ENCODE peak calls at places on chromosomes 16 and 17, in nine cellular contexts. P is cardiac fibroblast, E is fibroblast of lung, D is lower leg skin, U is astrocyte, W is hepatocyte, N is pancreas, T is fibroblast of mammary gland, S is A673. H is an unnamed sample.

GRCh38 chr17:66468241-66469087 is 166.1 kb downstream of the PRKCA start:
- DNase-seq in W (peak), D (peak), T (no peak), N (no peak), S (no peak), E (peak), P (peak), U (no peak), H (peak)

GRCh38 chr16:3164121-3164991 is 23.6 kb upstream of the OR1F1 start:
- DNase-seq in E (no peak), W (no peak), N (no peak), T (no peak), P (no peak), S (no peak), D (no peak), U (no peak), H (no peak)

GRCh38 chr16:77793417-77793816 is 5.1 kb downstream of the VAT1L start:
- DNase-seq in N (no peak), W (no peak), E (no peak), U (no peak), P (no peak), S (no peak), T (no peak), D (no peak), H (no peak)

GRCh38 chr16:8355714-8356113 is 234.6 kb downstream of the TMEM114 start:
- DNase-seq in P (no peak), T (no peak), D (no peak), S (peak), U (no peak), W (peak), N (no peak), E (no peak), H (no peak)

GRCh38 chr17:57519199-57519598 is 225.9 kb downstream of the CCDC182 start:
- DNase-seq in D (no peak), U (peak), S (no peak), W (peak), T (no peak), P (peak), N (no peak), E (peak), H (peak)

GRCh38 chr16:83651871-83652270 is 155.9 kb upstream of the HSBP1 start:
- DNase-seq in E (no peak), W (no peak), S (peak), U (no peak), D (no peak), P (no peak), N (no peak), T (no peak), H (no peak)

GRCh38 chr16:62018301-62019060 is 17.8 kb downstream of the CDH8 start:
- DNase-seq in S (no peak), P (no peak), T (no peak), U (no peak), E (no peak), W (no peak), D (no peak), N (no peak), H (no peak)

GRCh38 chr17:48002920-48003685 is 32.2 kb downstream of the CDK5RAP3 start:
- DNase-seq in T (no peak), W (peak), P (no peak), U (no peak), E (peak), N (no peak), S (peak), D (no peak), H (no peak)

GRCh38 chr16:19329932-19330331 is 44.4 kb downstream of the CLEC19A start:
- DNase-seq in T (peak), D (no peak), W (no peak), P (peak), E (peak), S (no peak), U (peak), N (no peak), H (no peak)

GRCh38 chr16:8832383-8833100 is 34.9 kb downstream of the PMM2 start:
- DNase-seq in S (no peak), D (no peak), U (no peak), N (no peak), T (no peak), P (no peak), E (no peak), W (no peak), H (no peak)

GRCh38 chr17:10875411-10875810 is 37.5 kb upstream of the PIRT start:
- DNase-seq in U (no peak), D (no peak), E (no peak), S (peak), P (peak), N (no peak), W (peak), T (no peak), H (no peak)

GRCh38 chr17:40536731-40537171 is 28.5 kb downstream of the CCR7 start:
- DNase-seq in U (no peak), E (peak), S (no peak), T (peak), W (no peak), D (no peak), P (peak), N (no peak), H (peak)

GRCh38 chr17:15233022-15233805 is 31.9 kb downstream of the PMP22 start:
- DNase-seq in W (peak), P (peak), E (peak), D (no peak), N (no peak), S (no peak), U (peak), T (peak), H (peak)

GRCh38 chr16:82633964-82634600 is 7.3 kb downstream of the CDH13 start:
- DNase-seq in W (no peak), E (peak), T (no peak), D (no peak), U (peak), P (peak), N (no peak), S (no peak), H (peak)

GRCh38 chr17:79019631-79020584 is 4.1 kb upstream of the C1QTNF1 start:
- DNase-seq in T (peak), P (peak), S (peak), U (peak), W (peak), E (peak), N (no peak), D (peak), H (peak)

GRCh38 chr17:8520981-8521380 is 85.3 kb downstream of the NDEL1 start:
- DNase-seq in S (no peak), N (no peak), T (no peak), W (no peak), E (no peak), D (no peak), P (no peak), U (no peak), H (no peak)

GRCh38 chr16:79190542-79190941 is 410.0 kb downstream of the MAF start:
- DNase-seq in T (no peak), N (no peak), U (no peak), W (no peak), S (no peak), P (no peak), D (no peak), E (no peak), H (no peak)

GRCh38 chr16:65002265-65002664 is 119.6 kb downstream of the CDH11 start:
- DNase-seq in U (peak), P (peak), N (no peak), S (peak), E (peak), W (peak), T (peak), D (no peak), H (peak)

GRCh38 chr17:31597646-31598387 is 206.3 kb downstream of the RAB11FIP4 start:
- DNase-seq in P (no peak), N (no peak), U (no peak), S (no peak), W (no peak), D (no peak), T (no peak), E (no peak), H (no peak)

GRCh38 chr16:53865492-53865863 is 161.5 kb downstream of the FTO start:
- DNase-seq in P (peak), S (peak), N (no peak), W (no peak), D (no peak), T (peak), U (peak), E (peak), H (peak)

GRCh38 chr17:68317458-68317857 is 26.2 kb downstream of the ARSG start:
- DNase-seq in N (no peak), D (no peak), T (no peak), E (no peak), S (no peak), W (no peak), P (no peak), U (no peak), H (no peak)

GRCh38 chr16:23171234-23171948 is 11.2 kb upstream of the SCNN1G start:
- DNase-seq in U (peak), E (peak), N (no peak), T (peak), P (peak), D (no peak), W (no peak), S (no peak), H (peak)

GRCh38 chr17:66777689-66778225 is 57.2 kb upstream of the CACNG5 start:
- DNase-seq in P (no peak), T (no peak), U (peak), D (no peak), N (no peak), E (peak), W (peak), S (peak), H (peak)

GRCh38 chr17:74618446-74618845 is 5.1 kb downstream of the CD300E start:
- DNase-seq in N (no peak), W (no peak), T (no peak), U (no peak), S (no peak), D (no peak), E (no peak), P (no peak), H (no peak)

GRCh38 chr16:20485408-20485807 is 34.1 kb downstream of the ACSM2A start:
- DNase-seq in S (no peak), D (no peak), W (no peak), U (no peak), P (no peak), N (no peak), E (no peak), T (no peak), H (no peak)
- TF ChIP-seq CTCF in S (no peak), D (no peak), W (no peak), U (no peak), P (no peak), N (no peak), E (no peak), T (no peak), H (no peak)

GRCh38 chr17:38741443-38741842 is 6.7 kb downstream of the PCGF2 start:
- DNase-seq in T (no peak), E (no peak), N (no peak), D (no peak), U (no peak), P (no peak), S (no peak), W (no peak), H (no peak)

GRCh38 chr17:38743556-38744171 is 4.5 kb downstream of the PCGF2 start:
- DNase-seq in T (no peak), D (no peak), S (no peak), U (no peak), P (no peak), W (peak), N (peak), E (no peak), H (no peak)

GRCh38 chr17:38740806-38741205 is 7.3 kb downstream of the PCGF2 start:
- DNase-seq in S (no peak), W (no peak), E (no peak), P (peak), T (peak), D (no peak), U (no peak), N (no peak), H (no peak)

GRCh38 chr17:38741853-38742421 is 6.2 kb downstream of the PCGF2 start:
- DNase-seq in T (no peak), E (no peak), D (no peak), S (no peak), P (no peak), N (peak), U (no peak), W (peak), H (peak)

GRCh38 chr17:38742431-38743308 is 5.5 kb downstream of the PCGF2 start:
- DNase-seq in D (peak), U (peak), P (peak), W (peak), S (peak), T (peak), N (peak), E (peak), H (peak)
- H3K4me3 ChIP-seq in D (no peak), U (no peak), P (no peak), W (no peak), S (no peak), T (no peak), N (no peak), E (no peak), H (no peak)

DNA sequence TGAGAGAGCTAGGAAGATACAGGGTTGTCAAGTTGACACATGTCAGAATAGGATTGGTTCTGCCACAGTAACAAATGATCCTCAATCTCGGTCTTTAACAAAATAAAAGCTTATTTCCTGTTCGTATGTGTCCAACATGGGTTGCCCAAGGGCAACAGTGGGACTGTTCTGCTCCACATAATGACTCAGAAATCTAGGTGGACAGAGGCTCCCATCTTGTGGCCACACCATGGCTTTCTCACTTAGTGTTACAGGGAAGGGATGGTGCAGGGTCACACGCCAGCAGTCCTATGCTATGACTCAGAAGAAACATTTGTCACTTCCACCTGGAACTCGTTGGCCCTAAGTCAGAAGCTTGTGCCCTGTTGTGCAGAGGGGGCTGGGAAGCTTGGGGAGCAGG is 364.9 kb downstream of the SNX29 start:
- DNase-seq in D (no peak), S (no peak), T (peak), N (no peak), W (peak), U (peak), E (peak), P (peak), H (peak)
- TF ChIP-seq CTCF in D (no peak), S (no peak), T (no peak), N (no peak), W (no peak), U (peak), E (no peak), P (peak), H (no peak)

DNA sequence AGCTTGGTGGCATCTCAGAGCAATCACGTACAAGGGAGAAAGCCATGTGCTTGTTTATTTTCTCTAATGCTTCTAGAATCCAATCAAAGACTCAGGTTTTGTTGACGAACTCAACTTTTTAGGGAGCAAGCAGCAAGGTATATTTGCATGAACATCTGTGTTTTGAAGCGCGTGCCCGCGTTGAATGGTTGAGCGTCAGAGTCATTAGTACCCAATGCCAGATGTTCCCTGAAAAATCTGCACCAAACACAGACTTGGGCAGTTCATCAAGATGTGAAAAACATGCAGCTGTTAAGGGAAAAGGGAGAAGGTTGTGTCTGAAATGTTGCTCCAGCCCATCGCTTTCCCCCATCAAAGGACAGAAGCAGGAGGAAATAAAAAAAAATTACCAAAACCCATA is 170.4 kb downstream of the SNX29 start:
- DNase-seq in U (no peak), S (no peak), P (no peak), T (no peak), N (no peak), D (no peak), E (no peak), W (no peak), H (no peak)
- H3K4me3 ChIP-seq in U (no peak), S (no peak), P (no peak), T (no peak), N (no peak), D (no peak), E (no peak), W (no peak), H (no peak)

GRCh38 chr16:57409870-57410585 is 5.5 kb downstream of the CCL17 start:
- DNase-seq in N (no peak), E (no peak), T (no peak), U (no peak), D (no peak), P (no peak), W (no peak), S (no peak), H (no peak)
- TF ChIP-seq CTCF in N (no peak), E (no peak), T (no peak), U (no peak), D (no peak), P (no peak), W (no peak), S (no peak), H (no peak)

DNA sequence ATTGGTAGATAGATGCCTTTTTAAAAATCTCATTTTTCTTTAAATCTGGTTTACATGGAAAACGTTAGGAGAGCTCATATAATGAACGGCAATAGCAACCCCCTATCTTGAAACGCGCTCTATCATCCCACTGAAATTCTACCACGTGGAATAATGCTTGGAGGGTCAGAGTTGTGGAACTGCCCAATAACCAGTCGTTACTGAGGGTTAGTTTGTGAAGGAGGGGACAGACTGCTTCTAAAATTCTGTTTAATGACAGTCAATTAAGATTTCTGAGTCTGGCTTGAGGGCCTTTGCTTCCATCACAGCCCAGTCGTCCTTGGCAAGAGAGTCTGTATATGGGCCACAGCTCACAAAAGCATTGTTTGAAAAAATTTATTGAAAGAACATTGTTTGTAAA is 482 bp downstream of the IRF8 start:
- DNase-seq in W (no peak), N (no peak), D (no peak), P (no peak), E (no peak), T (no peak), S (no peak), U (no peak), H (no peak)
- H3K4me3 ChIP-seq in W (peak), N (peak), D (no peak), P (no peak), E (no peak), T (no peak), S (peak), U (peak), H (no peak)

DNA sequence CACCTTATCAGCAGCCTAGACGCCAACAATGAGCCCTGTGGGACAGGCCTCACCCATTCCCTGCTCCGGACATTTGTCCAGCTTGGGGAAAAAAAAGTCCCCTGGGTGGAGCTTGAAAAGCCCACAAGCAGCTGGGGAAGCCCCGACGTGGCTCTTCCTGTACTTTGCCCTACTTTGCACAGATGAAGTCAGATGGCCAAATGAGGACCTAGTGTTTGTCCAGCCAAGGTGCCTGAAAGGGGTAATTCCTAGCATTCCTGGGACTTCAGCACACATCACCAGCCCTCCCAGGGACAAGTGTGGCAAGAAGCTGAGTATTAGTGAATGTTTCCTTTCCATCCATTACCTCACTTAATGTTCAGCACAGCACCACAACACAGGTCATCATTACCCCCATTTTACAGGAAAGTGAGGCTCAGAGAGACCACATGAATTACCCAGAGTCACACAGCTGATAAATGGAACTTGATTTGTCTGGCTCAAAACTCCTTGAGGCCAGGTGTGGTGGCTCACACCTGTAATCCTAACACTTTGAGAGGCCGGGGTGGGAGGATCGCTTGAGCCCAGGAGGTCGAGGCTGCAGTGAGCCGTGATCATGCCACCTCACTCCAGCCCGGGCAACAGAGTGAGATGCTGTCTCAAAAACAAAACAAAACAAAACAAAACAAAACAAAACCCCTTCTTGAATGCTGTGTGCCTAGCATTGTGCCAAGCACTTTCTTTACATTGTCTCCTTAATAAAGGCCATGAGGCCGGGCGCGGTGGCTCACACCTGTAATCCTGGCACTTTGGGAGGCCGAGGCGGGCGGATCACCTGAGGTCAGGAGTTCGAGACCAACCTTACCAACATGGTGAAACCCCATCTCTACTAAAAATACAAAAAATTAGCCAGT is 19.9 kb upstream of the PLLP start:
- DNase-seq in P (peak), T (peak), U (peak), N (no peak), D (no peak), E (peak), W (peak), S (no peak), H (peak)
- TF ChIP-seq CTCF in P (no peak), T (no peak), U (no peak), N (no peak), D (no peak), E (no peak), W (no peak), S (no peak), H (no peak)

GRCh38 chr16:71573387-71574094 is 3.4 kb downstream of the TAT start:
- DNase-seq in D (no peak), U (no peak), N (no peak), S (no peak), P (no peak), E (no peak), W (no peak), T (no peak), H (no peak)
- H3K4me3 ChIP-seq in D (no peak), U (no peak), N (no peak), S (no peak), P (no peak), E (no peak), W (no peak), T (no peak), H (no peak)

GRCh38 chr16:1199342-1200013 is 25.6 kb downstream of the TPSG1 start:
- DNase-seq in T (no peak), E (no peak), D (no peak), S (no peak), N (no peak), W (no peak), U (no peak), P (no peak), H (no peak)

GRCh38 chr16:1204941-1205340 is 20.1 kb downstream of the TPSG1 start:
- DNase-seq in S (no peak), D (no peak), E (no peak), W (no peak), P (no peak), N (no peak), T (no peak), U (no peak), H (no peak)

GRCh38 chr16:1201444-1201843 is 23.6 kb downstream of the TPSG1 start:
- DNase-seq in D (no peak), U (no peak), P (no peak), E (no peak), T (no peak), S (no peak), N (no peak), W (no peak), H (no peak)

GRCh38 chr16:1200014-1200627 is 24.9 kb downstream of the TPSG1 start:
- DNase-seq in U (no peak), E (no peak), P (no peak), T (no peak), W (no peak), S (no peak), D (no peak), N (no peak), H (no peak)

GRCh38 chr16:1202274-1202673 is 22.8 kb downstream of the TPSG1 start:
- DNase-seq in U (no peak), S (no peak), P (no peak), N (no peak), T (no peak), D (no peak), W (no peak), E (no peak), H (no peak)
- TF ChIP-seq CTCF in U (no peak), S (no peak), P (no peak), N (no peak), T (no peak), D (no peak), W (no peak), E (no peak), H (no peak)